ENCODE peak calls at places on chromosomes 3 and 15, in nine cellular contexts. Q, F, G, I, V, D, X, K and T are unnamed samples.

GRCh38 chr15:69842851-69843250 is 254.9 kb downstream of the TLE3 start:
- DNase-seq in Q (no peak), F (no peak), G (no peak), I (no peak), V (no peak), D (no peak), X (no peak), K (no peak), T (no peak)

GRCh38 chr3:61530355-61530754 is 31.0 kb upstream of the PTPRG start:
- DNase-seq in Q (peak), F (peak), G (no peak), I (no peak), V (peak), D (peak), X (no peak), K (peak), T (peak)

GRCh38 chr3:132486086-132486485 is 68.8 kb downstream of the DNAJC13 start:
- DNase-seq in Q (no peak), F (peak), G (no peak), I (no peak), V (no peak), D (no peak), X (no peak), K (peak), T (no peak)

GRCh38 chr3:156997351-156997750 is 162.6 kb downstream of the CCNL1 start:
- DNase-seq in Q (no peak), F (peak), G (no peak), I (no peak), V (peak), D (peak), X (no peak), K (no peak), T (no peak)

GRCh38 chr3:183613366-183614293 is 21.8 kb upstream of the KLHL24 start:
- DNase-seq in Q (no peak), F (no peak), G (no peak), I (no peak), V (no peak), D (no peak), X (no peak), K (no peak), T (no peak)

GRCh38 chr15:39114690-39115378 is 466.0 kb upstream of the THBS1 start:
- DNase-seq in Q (no peak), F (no peak), G (no peak), I (no peak), V (no peak), D (peak), X (no peak), K (no peak), T (no peak)

GRCh38 chr3:45536316-45536715 is 58.2 kb upstream of the LIMD1 start:
- DNase-seq in Q (no peak), F (no peak), G (no peak), I (no peak), V (no peak), D (no peak), X (no peak), K (no peak), T (no peak)

GRCh38 chr3:16918683-16919025 is 33.9 kb downstream of the PLCL2 start:
- DNase-seq in Q (no peak), F (no peak), G (no peak), I (no peak), V (no peak), D (no peak), X (no peak), K (no peak), T (no peak)

GRCh38 chr3:72185549-72186484 is 400.9 kb upstream of the PROK2 start:
- DNase-seq in Q (no peak), F (peak), G (peak), I (no peak), V (peak), D (peak), X (no peak), K (peak), T (no peak)

GRCh38 chr3:59266551-59266950 is 216.7 kb upstream of the CFAP20DC start:
- DNase-seq in Q (no peak), F (no peak), G (no peak), I (no peak), V (no peak), D (peak), X (no peak), K (no peak), T (no peak)

GRCh38 chr3:49872801-49873281 is 3.1 kb upstream of the CAMKV start:
- DNase-seq in Q (no peak), F (no peak), G (no peak), I (no peak), V (no peak), D (peak), X (no peak), K (no peak), T (no peak)

GRCh38 chr3:66158933-66159332 is 61.9 kb upstream of the SLC25A26 start:
- DNase-seq in Q (no peak), F (no peak), G (no peak), I (no peak), V (no peak), D (no peak), X (no peak), K (no peak), T (no peak)

GRCh38 chr3:179451335-179452165 is at the start of gene GNB4:
- DNase-seq in Q (peak), F (peak), G (peak), I (peak), V (no peak), D (peak), X (peak), K (peak), T (peak)

GRCh38 chr15:100918690-100919480 is at the start of gene LRRK1:
- DNase-seq in Q (peak), F (peak), G (peak), I (no peak), V (peak), D (no peak), X (no peak), K (peak), T (peak)

GRCh38 chr3:24129549-24129948 is 184.5 kb downstream of the NR1D2 start:
- DNase-seq in Q (no peak), F (no peak), G (no peak), I (no peak), V (no peak), D (no peak), X (no peak), K (no peak), T (no peak)

GRCh38 chr15:29226431-29227216 is 43.0 kb downstream of the NSMCE3 start:
- DNase-seq in Q (no peak), F (no peak), G (no peak), I (no peak), V (no peak), D (peak), X (no peak), K (no peak), T (no peak)

GRCh38 chr15:62896380-62896866 is 146.1 kb upstream of the TPM1 start:
- DNase-seq in Q (no peak), F (no peak), G (no peak), I (no peak), V (no peak), D (peak), X (no peak), K (peak), T (peak)

GRCh38 chr15:61444585-61444984 is 215.5 kb upstream of the RORA start:
- DNase-seq in Q (no peak), F (no peak), G (no peak), I (no peak), V (no peak), D (no peak), X (no peak), K (no peak), T (no peak)

GRCh38 chr3:77236118-77236517 is 196.2 kb downstream of the ROBO2 start:
- DNase-seq in Q (no peak), F (no peak), G (no peak), I (no peak), V (no peak), D (no peak), X (no peak), K (no peak), T (no peak)

GRCh38 chr3:152241142-152242067 is 27.3 kb upstream of the MBNL1 start:
- DNase-seq in Q (no peak), F (no peak), G (no peak), I (peak), V (no peak), D (peak), X (no peak), K (no peak), T (no peak)

GRCh38 chr15:69540622-69541021 is 88.0 kb downstream of the RPLP1 start:
- DNase-seq in Q (no peak), F (no peak), G (no peak), I (no peak), V (no peak), D (no peak), X (no peak), K (no peak), T (no peak)

GRCh38 chr3:40170395-40170794 is 139.1 kb upstream of the EIF1B start:
- DNase-seq in Q (peak), F (no peak), G (no peak), I (no peak), V (no peak), D (no peak), X (no peak), K (no peak), T (no peak)